ENCODE peak calls at places on chromosomes 12 and 14, in nine cellular contexts. W, N, S, X, R, H, O, Z and Q are unnamed samples.

GRCh38 chr14:65421201-65421981 is 8.9 kb downstream of the FUT8 start:
- DNase-seq in H (no peak), O (peak), S (no peak), W (peak), R (no peak), X (no peak), N (no peak), Z (peak), Q (no peak)

GRCh38 chr12:49505672-49506071 is 33.2 kb upstream of the KCNH3 start:
- DNase-seq in S (no peak), R (no peak), Z (peak), N (no peak), X (no peak), O (peak), H (no peak), W (no peak), Q (no peak)

GRCh38 chr14:104232070-104232484 is 93.7 kb downstream of the KIF26A start:
- DNase-seq in W (no peak), O (no peak), S (no peak), N (no peak), H (no peak), R (no peak), X (no peak), Z (no peak), Q (no peak)

GRCh38 chr14:20624495-20625070 is 16.9 kb downstream of the OR6S1 start:
- DNase-seq in S (no peak), X (peak), N (peak), W (no peak), R (no peak), H (peak), Z (peak), O (peak), Q (no peak)

GRCh38 chr12:94806617-94807016 is 156.3 kb upstream of the TMCC3 start:
- DNase-seq in X (no peak), S (no peak), R (no peak), N (no peak), W (no peak), Z (no peak), H (no peak), O (no peak), Q (no peak)

GRCh38 chr14:105258846-105259245 is 10.5 kb downstream of the BTBD6 start:
- DNase-seq in N (no peak), X (no peak), O (peak), R (no peak), W (no peak), H (peak), S (no peak), Z (peak), Q (no peak)

GRCh38 chr14:93318927-93319326 is 13.9 kb downstream of the BTBD7 start:
- DNase-seq in X (no peak), S (no peak), R (no peak), Z (peak), H (no peak), W (no peak), N (no peak), O (no peak), Q (no peak)

GRCh38 chr12:93440043-93440835 is 1.5 kb downstream of the UBE2N start:
- DNase-seq in H (no peak), Z (peak), O (no peak), W (no peak), X (no peak), S (no peak), R (no peak), N (no peak), Q (no peak)

GRCh38 chr12:76329163-76329562 is 19.1 kb downstream of the BBS10 start:
- DNase-seq in X (no peak), W (no peak), Z (peak), N (no peak), S (no peak), H (no peak), R (no peak), O (peak), Q (no peak)

GRCh38 chr12:131486831-131487230 is 224.1 kb upstream of the SFSWAP start:
- DNase-seq in H (no peak), S (no peak), W (no peak), N (no peak), Z (no peak), O (no peak), X (no peak), R (no peak), Q (no peak)

GRCh38 chr14:51711505-51711904 is 59.8 kb downstream of the FRMD6 start:
- DNase-seq in O (no peak), W (no peak), S (no peak), R (no peak), Z (no peak), X (no peak), N (no peak), H (no peak), Q (no peak)

GRCh38 chr12:46110928-46111699 is 120.7 kb upstream of the SCAF11 start:
- DNase-seq in Z (no peak), W (no peak), X (no peak), H (no peak), R (no peak), S (no peak), O (no peak), N (no peak), Q (no peak)

GRCh38 chr12:52354197-52354596 is 13.1 kb downstream of the KRT85 start:
- DNase-seq in R (no peak), S (no peak), H (no peak), Z (no peak), O (no peak), W (no peak), X (no peak), N (no peak), Q (no peak)

GRCh38 chr14:63438065-63438757 is 105.0 kb downstream of the PPP2R5E start:
- DNase-seq in N (peak), O (peak), R (no peak), X (no peak), Z (peak), S (no peak), H (no peak), W (peak), Q (no peak)

GRCh38 chr14:91138511-91139359 is 24.9 kb downstream of the DGLUCY start:
- DNase-seq in Z (no peak), H (no peak), N (peak), W (no peak), R (peak), X (peak), O (no peak), S (peak), Q (no peak)

GRCh38 chr12:57214398-57214781 is 2.2 kb upstream of the NXPH4 start:
- DNase-seq in Z (peak), R (no peak), X (peak), H (no peak), O (peak), S (no peak), W (peak), N (peak), Q (no peak)

GRCh38 chr14:46580941-46581671 is 70.5 kb downstream of the RPL10L start:
- DNase-seq in S (no peak), H (no peak), W (no peak), N (peak), X (no peak), R (no peak), O (peak), Z (peak), Q (no peak)

GRCh38 chr12:52275686-52276085 is 1.2 kb downstream of the KRT86 start:
- DNase-seq in N (no peak), Z (no peak), X (no peak), S (no peak), W (no peak), O (no peak), R (no peak), H (no peak), Q (no peak)

GRCh38 chr12:15829255-15829654 is 40.1 kb upstream of the EPS8 start:
- DNase-seq in Z (no peak), S (no peak), N (no peak), R (no peak), W (no peak), O (no peak), X (no peak), H (no peak), Q (no peak)

GRCh38 chr12:95282266-95282665 is 64.7 kb downstream of the VEZT start:
- DNase-seq in R (no peak), H (no peak), W (no peak), X (no peak), O (no peak), S (no peak), N (no peak), Z (peak), Q (no peak)

GRCh38 chr14:90695997-90696681 is 120.1 kb downstream of the TTC7B start:
- DNase-seq in N (no peak), S (no peak), Z (no peak), H (no peak), R (no peak), X (no peak), W (no peak), O (no peak), Q (no peak)